ENCODE peak calls at places on chromosomes 12 and 14, in four cellular contexts. A is stimulated activated CD8-positive, alpha-beta memory T cell treated with anti-CD3 and anti-CD28 coated beads, Interleukin-7, amount 100 ng/mL, for 1 hour; Z is OCI-LY7; M is stimulated activated CD4-positive, alpha-beta T cell treated with anti-CD3 and anti-CD28 coated beads, Interleukin-2, amount 100 ng/mL, for 48 hours. X is an unnamed sample.

GRCh38 chr12:21665816-21666215 is 8.2 kb upstream of the LDHB start:
- DNase-seq in M (no peak), A (no peak), Z (no peak), X (no peak)

GRCh38 chr14:73458219-73458976 is at the start of gene NUMB:
- DNase-seq in M (peak; percentile 90), A (peak; percentile 82), Z (peak; percentile 100), X (peak; percentile 98)

GRCh38 chr12:1591029-1591428 is 3.4 kb downstream of the FBXL14 start:
- DNase-seq in A (no peak), Z (peak; percentile 54), M (no peak), X (no peak)

GRCh38 chr12:121499929-121500793 is 80.7 kb downstream of the KDM2B start:
- DNase-seq in A (peak; percentile 47), Z (peak; percentile 77), M (peak; percentile 68), X (peak; percentile 79)

GRCh38 chr12:120529641-120530314 is 820 bp upstream of the COQ5 start:
- DNase-seq in A (no peak), M (no peak), Z (peak; percentile 21), X (no peak)

GRCh38 chr14:23349156-23349845 is 3.4 kb downstream of the SLC22A17 start:
- DNase-seq in M (no peak), Z (no peak), A (no peak), X (peak; percentile 29)

GRCh38 chr14:24334431-24335271 is at the start of gene ADCY4:
- DNase-seq in M (no peak), Z (no peak), A (no peak), X (no peak)

GRCh38 chr14:79091381-79091963 is 921.3 kb downstream of the NRXN3 start:
- DNase-seq in A (no peak), Z (no peak), M (no peak), X (no peak)

GRCh38 chr12:131097247-131098177 is 143.8 kb downstream of the ADGRD1 start:
- DNase-seq in A (no peak), Z (no peak), M (no peak), X (no peak)

GRCh38 chr14:54857830-54858269 is 44.8 kb downstream of the GCH1 start:
- DNase-seq in M (no peak), Z (peak; percentile 33), A (no peak), X (no peak)

GRCh38 chr14:26960049-26960688 is 362.3 kb upstream of the NOVA1 start:
- DNase-seq in A (no peak), M (no peak), Z (no peak), X (no peak)

GRCh38 chr12:122845041-122845864 is 10.0 kb downstream of the HIP1R start:
- DNase-seq in A (no peak), Z (no peak), M (no peak), X (no peak)

X was measured in left lobe of liver.